ENCODE peak calls at places on chromosomes 11 and 22, in eight cellular contexts. B is cardiac muscle cell; N is activated CD4-positive, alpha-beta T cell treated with anti-CD3 and anti-CD28 coated beads, Interleukin-2, amount 10 ng/mL, durations not matched to agents 24 days and 14 days; O is activated gamma-delta T cell; Z is SJCRH30; F is ELR; E is GM23338; L is amniotic stem cell. Y is an unnamed sample.

GRCh38 chr11:37352485-37352884 is 754.4 kb upstream of the RAG2 start:
- DNase-seq in B (peak; percentile 28), N (no peak), O (no peak), Z (no peak), F (no peak), E (no peak), L (no peak), Y (no peak)

GRCh38 chr11:59666969-59667368 is 1.9 kb downstream of the PATL1 start:
- DNase-seq in B (no peak), N (no peak), O (no peak), Z (no peak), F (no peak), E (no peak), L (peak; percentile 4), Y (no peak)

GRCh38 chr11:119322921-119323531 is 6.1 kb upstream of the MCAM start:
- DNase-seq in B (no peak), N (no peak), O (no peak), Z (no peak), F (no peak), E (no peak), L (no peak), Y (no peak)

GRCh38 chr22:27668828-27669797 is 132.4 kb downstream of the MN1 start:
- DNase-seq in B (peak; percentile 61), N (no peak), O (no peak), Z (peak; percentile 99), F (peak; percentile 78), E (peak; percentile 7), L (no peak), Y (peak; percentile 68)

GRCh38 chr22:32804036-32804435 is 2.5 kb downstream of the TIMP3 start:
- DNase-seq in B (no peak), N (no peak), O (no peak), Z (no peak), F (peak; percentile 74), E (no peak), L (peak; percentile 31), Y (no peak)

GRCh38 chr22:45284705-45285305 is at the start of gene UPK3A:
- DNase-seq in B (peak; percentile 88), N (peak; percentile 87), O (peak; percentile 26), Z (no peak), F (no peak), E (peak; percentile 92), L (no peak), Y (peak; percentile 96)

GRCh38 chr22:45554040-45554406 is 51.3 kb downstream of the FBLN1 start:
- DNase-seq in B (no peak), N (no peak), O (no peak), Z (peak; percentile 23), F (no peak), E (no peak), L (no peak), Y (no peak)

GRCh38 chr11:57458060-57458409 is 2.3 kb upstream of the RTN4RL2 start:
- DNase-seq in B (no peak), N (peak; percentile 64), O (no peak), Z (no peak), F (no peak), E (peak; percentile 81), L (no peak), Y (peak; percentile 82)

GRCh38 chr11:76382209-76382608 is 1.1 kb downstream of the GVQW3 start:
- DNase-seq in B (no peak), N (no peak), O (no peak), Z (no peak), F (no peak), E (peak; percentile 27), L (no peak), Y (no peak)

GRCh38 chr11:31808721-31809542 is 2.2 kb downstream of the PAX6 start:
- DNase-seq in B (no peak), N (no peak), O (no peak), Z (peak; percentile 64), F (no peak), E (peak; percentile 22), L (no peak), Y (peak; percentile 51)

GRCh38 chr22:37496651-37497599 is 10.7 kb upstream of the MFNG start:
- DNase-seq in B (no peak), N (no peak), O (no peak), Z (no peak), F (peak; percentile 98), E (peak; percentile 76), L (peak; percentile 64), Y (peak; percentile 77)

GRCh38 chr11:120515186-120515723 is 3.7 kb downstream of the GRIK4 start:
- DNase-seq in B (no peak), N (no peak), O (no peak), Z (no peak), F (no peak), E (no peak), L (no peak), Y (no peak)

GRCh38 chr11:114322934-114323333 is 26.7 kb downstream of the NNMT start:
- DNase-seq in B (no peak), N (no peak), O (no peak), Z (no peak), F (no peak), E (no peak), L (no peak), Y (no peak)

GRCh38 chr22:28674121-28674563 is 5.5 kb downstream of the TTC28 start:
- DNase-seq in B (no peak), N (peak; percentile 86), O (no peak), Z (peak; percentile 66), F (peak; percentile 79), E (no peak), L (peak; percentile 4), Y (no peak)

Y was measured in endodermal cell.